ENCODE peak calls at places on chromosomes 2 and 18, in five cellular contexts. Y, B, N, O and J are unnamed samples.

GRCh38 chr2:241734467-241735208 is at the start of gene D2HGDH:
- DNase-seq in O (peak), Y (peak), N (peak), B (peak), J (peak)

GRCh38 chr2:220493871-220494525 is 866.6 kb downstream of the SLC4A3 start:
- DNase-seq in B (no peak), O (no peak), N (no peak), Y (no peak), J (no peak)

GRCh38 chr2:163641986-163642385 is 93.8 kb downstream of the FIGN start:
- DNase-seq in Y (no peak), O (no peak), N (no peak), B (no peak), J (no peak)

GRCh38 chr2:43318791-43319190 is 92.4 kb upstream of the ZFP36L2 start:
- DNase-seq in Y (no peak), O (no peak), N (no peak), B (no peak), J (no peak)

GRCh38 chr2:238081150-238081549 is 19.0 kb upstream of the ESPNL start:
- DNase-seq in Y (no peak), O (no peak), B (no peak), N (no peak), J (peak)

GRCh38 chr18:68181956-68182355 is 533.0 kb downstream of the TMX3 start:
- DNase-seq in B (no peak), O (no peak), N (no peak), Y (no peak), J (no peak)

GRCh38 chr2:126535408-126535807 is 120.5 kb upstream of the GYPC start:
- DNase-seq in O (no peak), B (no peak), N (no peak), Y (no peak), J (no peak)

GRCh38 chr2:218720048-218721041 is 9.7 kb downstream of the TTLL4 start:
- DNase-seq in Y (no peak), N (no peak), O (no peak), B (no peak), J (no peak)

GRCh38 chr2:216584112-216584511 is 49.1 kb upstream of the IGFBP2 start:
- DNase-seq in Y (no peak), B (no peak), O (no peak), N (no peak), J (no peak)

GRCh38 chr2:231674587-231675334 is 33.6 kb upstream of the PTMA start:
- DNase-seq in O (peak), Y (peak), B (peak), N (peak), J (peak)

GRCh38 chr18:46946656-46947282 is 29.4 kb downstream of the KATNAL2 start:
- DNase-seq in N (peak), B (peak), O (peak), Y (peak), J (peak)

GRCh38 chr2:113979172-113980128 is 89.6 kb downstream of the ACTR3 start:
- DNase-seq in O (peak), Y (no peak), B (peak), N (peak), J (no peak)
- TF ChIP-seq CTCF in O (peak), Y (peak), B (peak), N (peak), J (peak)

DNA sequence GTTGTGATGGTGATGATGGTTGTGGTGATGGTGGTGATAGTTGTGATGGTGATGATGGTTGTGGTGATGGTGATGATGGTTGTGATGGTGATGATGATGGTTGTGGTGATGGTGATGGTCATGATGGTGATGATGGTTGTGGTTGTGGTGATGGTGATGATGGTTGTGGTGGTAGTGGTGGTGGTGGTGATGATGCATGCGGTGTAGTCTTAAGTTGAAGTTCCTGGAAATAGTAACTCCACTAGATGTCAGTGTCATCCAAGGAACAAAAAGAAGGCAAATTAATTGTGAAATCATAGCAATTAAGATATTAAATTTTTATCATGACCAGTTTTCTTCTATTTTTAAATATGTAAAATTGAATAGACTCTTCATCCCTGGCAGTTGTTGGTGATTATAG is 309.2 kb downstream of the AGAP1 start:
- DNase-seq in B (no peak), N (no peak), Y (no peak), O (no peak), J (no peak)
- TF ChIP-seq CTCF in B (no peak), N (no peak), Y (peak), O (peak), J (peak)

DNA sequence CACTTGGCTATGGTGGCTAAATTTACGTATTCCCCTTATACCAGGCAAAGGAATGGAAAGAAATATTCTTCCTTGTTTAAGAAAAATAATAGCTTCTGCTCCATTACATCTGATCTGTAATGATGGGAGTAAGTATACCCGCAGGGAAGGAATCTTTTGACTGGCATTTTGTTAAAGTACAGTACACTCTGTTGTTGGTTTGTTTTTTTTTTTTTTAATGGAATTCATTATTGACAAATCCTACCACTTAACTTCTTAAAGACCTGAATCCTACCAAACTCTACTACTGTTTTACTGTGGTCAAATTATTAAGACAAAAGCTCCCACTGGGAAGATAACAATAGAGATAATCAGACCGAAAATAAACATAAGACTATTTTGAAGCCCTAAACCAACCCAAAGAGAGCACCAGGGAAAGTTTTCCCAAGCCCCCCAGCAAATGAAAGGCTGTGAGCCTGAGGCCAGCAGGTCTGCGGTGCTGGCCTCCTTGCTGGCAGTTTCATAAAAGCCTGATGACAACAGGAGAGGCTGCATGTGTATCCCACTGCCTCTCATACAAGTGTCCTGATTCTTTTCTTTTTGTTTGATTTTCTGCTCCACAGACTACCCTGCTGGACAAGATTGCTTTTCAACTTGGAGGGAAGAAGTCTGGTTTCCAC is 101.0 kb downstream of the SLC25A12 start:
- DNase-seq in O (no peak), N (no peak), B (no peak), Y (no peak), J (no peak)
- TF ChIP-seq CTCF in O (no peak), N (no peak), B (no peak), Y (no peak), J (no peak)

DNA sequence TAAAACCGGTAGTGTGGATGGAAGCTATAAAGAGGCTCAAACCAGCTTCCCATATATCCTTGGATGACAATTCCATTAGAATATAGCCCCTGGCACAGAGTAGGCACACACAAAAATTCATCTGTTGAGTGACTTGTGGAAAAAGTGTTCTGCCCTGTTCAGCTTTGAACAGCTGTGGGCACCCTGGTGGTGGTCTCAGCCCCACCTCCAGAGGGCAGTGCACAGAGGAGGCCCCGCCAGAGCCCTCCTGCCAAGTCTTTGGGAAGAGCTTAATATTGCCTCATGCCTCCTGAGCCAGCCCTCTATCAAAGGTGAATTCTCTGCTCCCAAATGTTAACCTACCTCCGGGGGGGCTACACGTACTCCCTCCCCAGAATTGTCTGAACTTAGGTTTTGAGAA is 30.4 kb downstream of the EPAS1 start:
- DNase-seq in N (no peak), O (no peak), Y (no peak), B (no peak), J (no peak)
- TF ChIP-seq CTCF in N (peak), O (peak), Y (peak), B (peak), J (peak)

DNA sequence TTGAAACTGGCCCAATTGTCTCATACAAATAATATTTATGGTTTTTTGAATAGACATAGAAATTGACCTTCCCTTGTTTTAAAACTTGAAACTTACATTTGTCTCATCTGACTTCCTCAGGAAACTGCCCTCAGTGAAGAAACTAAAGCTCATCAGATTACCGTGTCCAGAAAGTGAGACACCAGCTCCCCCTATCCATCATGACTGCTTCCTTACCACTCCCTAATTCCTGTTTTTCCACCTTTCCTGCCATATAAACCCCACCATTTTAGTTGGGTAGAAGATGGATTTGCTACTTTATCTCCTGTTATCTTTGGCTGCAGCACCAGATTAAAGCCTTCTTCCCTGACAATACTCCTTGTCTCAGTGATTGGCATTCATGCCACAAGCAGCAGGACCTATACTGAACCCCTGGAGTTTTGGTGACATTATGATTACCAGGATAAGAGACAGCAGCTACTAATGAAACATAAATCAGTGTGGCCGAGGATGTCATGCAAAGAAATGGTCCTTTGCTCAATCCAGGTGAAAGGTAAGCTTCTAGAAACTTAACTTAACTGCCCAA is 1627.6 kb upstream of the ZEB2 start:
- DNase-seq in Y (no peak), O (peak), B (no peak), N (no peak), J (no peak)
- TF ChIP-seq CTCF in Y (no peak), O (no peak), B (no peak), N (peak), J (peak)

DNA sequence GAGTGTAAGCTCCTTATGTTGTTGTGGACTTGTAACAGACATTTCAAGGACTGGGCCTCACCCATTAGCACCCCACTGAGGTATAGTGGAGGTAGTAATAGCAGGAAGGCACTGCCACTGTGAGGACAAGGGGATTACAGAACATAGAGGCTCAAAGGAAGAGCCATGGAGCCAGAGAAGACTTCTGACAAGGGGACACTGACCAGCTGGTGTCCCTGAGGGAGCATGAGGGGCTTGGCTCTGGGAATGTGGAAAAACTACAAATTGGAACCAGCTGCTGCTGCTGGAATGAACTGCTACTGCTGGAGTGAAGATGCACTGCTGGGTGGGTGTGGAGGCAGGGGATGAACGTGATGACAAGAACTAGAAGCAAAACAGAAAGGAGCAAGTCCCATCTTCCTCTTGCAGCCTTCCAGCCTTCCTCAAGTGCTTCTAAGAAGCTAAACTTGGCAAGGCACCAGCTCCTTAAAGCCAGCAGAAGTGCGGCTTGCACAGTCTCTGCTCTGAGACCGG is 167.3 kb upstream of the NOSTRIN start:
- DNase-seq in N (peak), O (no peak), B (no peak), Y (peak), J (no peak)
- TF ChIP-seq CTCF in N (no peak), O (no peak), B (no peak), Y (no peak), J (no peak)

GRCh38 chr2:95274291-95275150 is at the start of gene PROM2:
- DNase-seq in O (no peak), B (no peak), N (peak), Y (no peak), J (peak)
- TF ChIP-seq CTCF in O (no peak), B (no peak), N (no peak), Y (no peak), J (no peak)

GRCh38 chr2:118185210-118186109 is 97.2 kb downstream of the INSIG2 start:
- DNase-seq in Y (peak), N (peak), O (peak), B (peak), J (no peak)
- TF ChIP-seq CTCF in Y (no peak), N (no peak), O (no peak), B (no peak), J (no peak)

DNA sequence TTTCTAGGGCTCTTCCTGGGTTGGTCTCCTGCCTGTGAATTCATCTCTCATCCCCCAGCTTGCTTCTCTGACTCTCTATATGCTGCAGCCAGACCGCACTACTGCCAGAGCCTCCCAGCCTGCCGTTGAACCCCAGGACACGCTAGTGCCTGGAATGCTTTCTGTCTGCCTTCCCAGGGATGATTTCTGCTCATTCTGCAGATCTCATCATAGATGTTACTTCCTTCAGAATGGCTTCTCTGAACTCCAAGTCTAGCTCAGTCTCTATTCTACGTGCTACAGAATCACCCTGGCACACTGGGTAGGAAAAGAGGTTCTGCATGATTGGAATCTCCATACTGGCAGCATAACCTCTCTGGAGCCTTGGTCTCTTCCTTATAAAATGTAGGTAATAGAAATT is 94.8 kb upstream of the RAB12 start:
- DNase-seq in O (no peak), B (no peak), N (no peak), Y (no peak), J (no peak)
- TF ChIP-seq CTCF in O (no peak), B (no peak), N (no peak), Y (no peak), J (no peak)

GRCh38 chr2:134785659-134786058 is 52.8 kb upstream of the ACMSD start:
- DNase-seq in Y (no peak), O (no peak), N (no peak), B (no peak), J (peak)

GRCh38 chr2:134783912-134784311 is 54.5 kb upstream of the ACMSD start:
- DNase-seq in Y (no peak), B (no peak), N (no peak), O (no peak), J (peak)

GRCh38 chr2:134782107-134782506 is 56.3 kb upstream of the ACMSD start:
- DNase-seq in N (no peak), B (no peak), Y (no peak), O (no peak), J (peak)

GRCh38 chr2:134780977-134781376 is 57.4 kb upstream of the ACMSD start:
- DNase-seq in O (no peak), B (no peak), N (no peak), Y (no peak), J (no peak)

GRCh38 chr2:134782792-134783191 is 55.6 kb upstream of the ACMSD start:
- DNase-seq in O (no peak), Y (no peak), B (peak), N (no peak), J (no peak)
- TF ChIP-seq CTCF in O (no peak), Y (peak), B (peak), N (peak), J (peak)